ENCODE peak calls at places on chromosomes 16 and 17, in four cellular contexts. H, Z, U and W are unnamed samples.
A peak's percentile ranks its signal among the peaks of the same experiment; 100 is the strongest.

GRCh38 chr17:12856451-12856850 is 67.2 kb downstream of the ARHGAP44 start:
- DNase-seq in H (no peak), Z (no peak), U (no peak), W (no peak)

GRCh38 chr17:65173284-65173793 is 36.2 kb downstream of the RGS9 start:
- DNase-seq in H (no peak), Z (peak; percentile 21), U (peak; percentile 75), W (peak; percentile 55)

GRCh38 chr17:77354721-77355455 is 214.1 kb downstream of the SEC14L1 start:
- DNase-seq in H (no peak), Z (peak; percentile 98), U (peak; percentile 65), W (peak; percentile 73)

GRCh38 chr17:19366637-19366972 is 4.1 kb upstream of the B9D1 start:
- DNase-seq in H (no peak), Z (no peak), U (no peak), W (no peak)

GRCh38 chr16:68782198-68783174 is 45.4 kb downstream of the CDH1 start:
- DNase-seq in H (no peak), Z (no peak), U (no peak), W (no peak)

GRCh38 chr17:72297326-72298115 is 176.7 kb downstream of the SOX9 start:
- DNase-seq in H (no peak), Z (peak; percentile 14), U (peak; percentile 34), W (peak; percentile 37)

GRCh38 chr16:11345040-11345862 is at the start of gene RMI2:
- DNase-seq in H (peak; percentile 97), Z (peak; percentile 95), U (peak; percentile 96), W (peak; percentile 95)

GRCh38 chr17:82187500-82187899 is 25.1 kb downstream of the CCDC57 start:
- DNase-seq in H (no peak), Z (no peak), U (no peak), W (no peak)

GRCh38 chr16:11797957-11798299 is 870 bp upstream of the ZC3H7A start:
- DNase-seq in H (no peak), Z (no peak), U (peak; percentile 13), W (no peak)

GRCh38 chr17:68576811-68577551 is 24.2 kb downstream of the FAM20A start:
- DNase-seq in H (no peak), Z (peak; percentile 92), U (no peak), W (peak; percentile 13)

GRCh38 chr17:41849251-41849990 is 11.8 kb downstream of the KLHL10 start:
- DNase-seq in H (no peak), Z (no peak), U (no peak), W (no peak)

GRCh38 chr17:75131278-75132017 is at the start of gene NT5C:
- DNase-seq in H (peak; percentile 93), Z (peak; percentile 64), U (peak; percentile 91), W (peak; percentile 78)

GRCh38 chr17:40097931-40098845 is 2.2 kb downstream of the NR1D1 start:
- DNase-seq in H (peak; percentile 78), Z (peak; percentile 58), U (no peak), W (no peak)

GRCh38 chr17:10556301-10557005 is 7.0 kb upstream of the MYH2 start:
- DNase-seq in H (no peak), Z (no peak), U (no peak), W (no peak)

GRCh38 chr17:59521465-59522126 is 43.8 kb upstream of the DHX40 start:
- DNase-seq in H (no peak), Z (peak; percentile 67), U (peak; percentile 75), W (peak; percentile 54)

GRCh38 chr16:69613283-69614154 is 47.8 kb downstream of the NFAT5 start:
- DNase-seq in H (no peak), Z (peak; percentile 53), U (peak; percentile 54), W (peak; percentile 15)

GRCh38 chr16:15966420-15967222 is 17.2 kb downstream of the ABCC1 start:
- DNase-seq in H (no peak), Z (peak; percentile 85), U (peak; percentile 92), W (peak; percentile 77)

GRCh38 chr16:77376358-77376757 is 58.5 kb downstream of the ADAMTS18 start:
- DNase-seq in H (no peak), Z (no peak), U (peak; percentile 9), W (no peak)

GRCh38 chr16:76193851-76194620 is 83.2 kb upstream of the CNTNAP4 start:
- DNase-seq in H (no peak), Z (peak; percentile 3), U (no peak), W (peak; percentile 26)

GRCh38 chr17:49976163-49976827 is 7.3 kb downstream of the DLX4 start:
- DNase-seq in H (no peak), Z (no peak), U (no peak), W (no peak)

GRCh38 chr17:19359856-19360255 is 2.7 kb downstream of the B9D1 start:
- DNase-seq in H (no peak), Z (no peak), U (no peak), W (no peak)

GRCh38 chr17:50872710-50873424 is 6.7 kb upstream of the TOB1 start:
- DNase-seq in H (no peak), Z (peak; percentile 84), U (no peak), W (peak; percentile 48)

GRCh38 chr17:29241015-29241963 is 5.4 kb upstream of the CRYBA1 start:
- DNase-seq in H (no peak), Z (peak; percentile 96), U (peak; percentile 96), W (peak; percentile 97)
- TF ChIP-seq CTCF in H (no peak), Z (no peak), U (no peak), W (peak; percentile 2)

DNA sequence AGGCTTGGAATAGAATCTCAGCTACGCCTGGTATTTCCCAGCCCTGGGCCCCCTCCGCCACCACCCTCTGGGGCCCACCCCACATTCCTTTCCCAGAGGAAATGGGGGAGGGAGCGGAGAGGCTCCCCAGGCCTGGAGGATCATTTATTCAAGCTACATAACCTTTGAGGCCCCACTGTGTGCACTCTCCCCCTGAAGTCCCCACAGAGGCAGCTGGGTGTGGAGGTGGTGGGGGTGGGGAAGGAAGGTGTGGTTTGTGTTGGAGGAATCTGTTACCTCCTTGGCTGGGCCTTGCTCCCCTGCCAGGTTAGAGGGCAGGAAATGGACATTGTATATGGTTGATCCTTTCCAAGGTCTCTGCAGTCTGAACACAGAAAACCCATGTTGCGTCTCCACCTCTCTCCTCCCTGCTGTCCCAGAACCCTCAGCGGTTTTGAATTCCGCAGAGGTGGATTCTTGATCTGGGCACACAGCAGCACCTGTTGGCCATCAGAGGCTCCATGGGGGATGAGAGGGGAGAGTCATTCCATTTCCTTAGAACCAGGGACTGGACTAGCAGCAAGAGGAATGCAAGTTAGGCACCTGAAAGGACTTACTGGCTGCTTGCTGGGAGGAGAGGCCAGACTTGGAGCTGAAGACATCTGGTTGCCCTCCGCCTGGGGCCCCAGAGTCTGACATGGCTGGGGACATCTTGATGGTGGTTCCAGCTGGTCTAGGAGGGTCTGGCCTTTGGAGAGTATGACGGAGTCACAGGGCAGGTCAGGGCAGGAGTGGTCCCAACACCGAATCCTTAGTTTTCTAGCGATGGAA is 23.0 kb downstream of the ARHGAP23 start:
- DNase-seq in H (no peak), Z (peak; percentile 61), U (peak; percentile 76), W (peak; percentile 82)
- H3K4me3 ChIP-seq in H (peak overlapping the region; percentile 31), Z (peak overlapping the region; percentile 56), U (no peak overlapping the region), W (peak overlapping the region; percentile 27)

GRCh38 chr16:87058728-87059250 is 258.4 kb downstream of the C16orf95 start:
- DNase-seq in H (no peak), Z (no peak), U (no peak), W (no peak)

GRCh38 chr16:87057291-87057881 is 259.8 kb downstream of the C16orf95 start:
- DNase-seq in H (no peak), Z (peak; percentile 30), U (no peak), W (no peak)

GRCh38 chr16:87056551-87056950 is 260.6 kb downstream of the C16orf95 start:
- DNase-seq in H (no peak), Z (no peak), U (no peak), W (no peak)

GRCh38 chr16:87056083-87056482 is 261.1 kb downstream of the C16orf95 start:
- DNase-seq in H (no peak), Z (peak; percentile 67), U (peak; percentile 5), W (peak; percentile 47)

GRCh38 chr16:87057951-87058560 is 259.1 kb downstream of the C16orf95 start:
- DNase-seq in H (no peak), Z (no peak), U (no peak), W (no peak)
- TF ChIP-seq CTCF in H (no peak), Z (no peak), U (no peak), W (no peak)

GRCh38 chr17:69870091-69870530 is 204.9 kb upstream of the KCNJ16 start:
- DNase-seq in H (no peak), Z (peak; percentile 47), U (peak; percentile 10), W (peak; percentile 88)
- H3K4me3 ChIP-seq in H (no peak overlapping the region), Z (no peak overlapping the region), U (no peak overlapping the region), W (no peak overlapping the region)